ENCODE peak calls at places on chromosome 4, in ten cellular contexts. Y is HCT116, P is upper lobe of left lung, E is body of pancreas, C is tibial nerve, F is IMR-90, J is ovary, R is testis, L is heart left ventricle, U is esophagus muscularis mucosa. K is an unnamed sample.

GRCh38 chr4:52751349-52751911 is at the start of gene ERVMER34-1:
- DNase-seq in Y (peak; percentile 73), J (peak; percentile 60), E (peak; percentile 85), U (no peak), L (peak; percentile 72), R (peak; percentile 78), F (no peak), C (no peak), P (peak; percentile 79), K (peak; percentile 57)

GRCh38 chr4:82372502-82372873 is 1.3 kb downstream of the HNRNPD start:
- DNase-seq in F (peak; percentile 22), C (no peak), E (peak; percentile 61), Y (no peak), R (peak; percentile 73), L (no peak), P (peak; percentile 61), J (peak; percentile 28), U (no peak), K (peak; percentile 61)

GRCh38 chr4:40173470-40173875 is 23.4 kb upstream of the RHOH start:
- DNase-seq in J (no peak), F (no peak), P (no peak), R (no peak), C (no peak), U (no peak), E (no peak), Y (no peak), L (no peak), K (no peak)

GRCh38 chr4:85963231-85963630 is 396.6 kb downstream of the MAPK10 start:
- DNase-seq in F (no peak), U (no peak), R (no peak), L (no peak), J (no peak), E (no peak), C (no peak), Y (no peak), P (no peak), K (no peak)

GRCh38 chr4:121597346-121597934 is 99.3 kb downstream of the ANXA5 start:
- DNase-seq in F (peak; percentile 5), P (no peak), J (no peak), E (no peak), R (no peak), C (no peak), L (no peak), U (no peak), Y (peak; percentile 31), K (no peak)

GRCh38 chr4:188971125-188971524 is 831.9 kb downstream of the TRIML1 start:
- DNase-seq in P (no peak), U (no peak), R (no peak), L (no peak), E (no peak), Y (peak; percentile 13), J (no peak), F (peak; percentile 28), C (no peak), K (no peak)

GRCh38 chr4:18401435-18401834 is 379.9 kb upstream of the LCORL start:
- DNase-seq in U (no peak), J (no peak), E (no peak), P (no peak), R (no peak), L (no peak), F (no peak), C (no peak), Y (no peak), K (no peak)

GRCh38 chr4:3009422-3009821 is 46.1 kb downstream of the GRK4 start:
- DNase-seq in U (no peak), P (no peak), C (no peak), R (no peak), L (no peak), J (no peak), E (peak; percentile 32), F (no peak), Y (peak; percentile 15), K (no peak)

GRCh38 chr4:140244328-140244727 is 90.3 kb upstream of the MAML3 start:
- DNase-seq in J (no peak), E (no peak), L (no peak), F (no peak), U (no peak), Y (no peak), P (no peak), C (no peak), R (no peak), K (no peak)

GRCh38 chr4:140246216-140246615 is 92.2 kb upstream of the MAML3 start:
- DNase-seq in U (no peak), F (no peak), J (no peak), E (no peak), C (no peak), P (no peak), Y (no peak), L (no peak), R (no peak), K (no peak)

GRCh38 chr4:140242357-140243284 is 88.6 kb upstream of the MAML3 start:
- DNase-seq in U (no peak), E (no peak), R (no peak), L (peak; percentile 50), C (no peak), F (no peak), Y (no peak), J (no peak), P (peak; percentile 58), K (no peak)

GRCh38 chr4:140240237-140240636 is 86.3 kb upstream of the MAML3 start:
- DNase-seq in Y (no peak), U (no peak), P (no peak), F (no peak), E (no peak), L (no peak), R (no peak), C (no peak), J (no peak), K (no peak)

DNA sequence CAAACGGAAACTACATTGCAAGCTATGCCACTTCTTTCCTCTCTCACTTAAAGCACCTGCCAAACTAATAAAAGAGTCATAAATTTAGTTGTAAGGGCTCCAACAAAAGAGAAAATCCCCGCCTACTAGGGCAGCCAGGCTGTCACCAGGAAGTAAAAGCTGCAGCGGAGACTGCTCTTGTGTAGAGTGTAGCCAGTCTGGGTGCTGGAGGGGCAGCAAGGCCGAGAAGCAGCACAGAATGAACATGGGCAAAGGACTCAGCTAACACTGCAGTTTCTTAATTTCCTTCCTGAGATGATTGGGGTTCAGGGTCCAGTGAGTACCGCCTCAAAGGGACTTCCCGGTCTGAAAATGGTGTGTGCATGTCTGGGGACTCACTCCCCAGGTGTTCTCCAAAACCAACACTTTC is 89.4 kb upstream of the MAML3 start:
- DNase-seq in L (peak; percentile 27), E (peak; percentile 65), R (no peak), U (no peak), C (no peak), J (no peak), P (peak; percentile 69), Y (no peak), F (no peak), K (no peak)
- TF ChIP-seq POLR2A in L (no peak), E (no peak), R (no peak), U (no peak), C (no peak), J (no peak), P (no peak), Y (no peak), F (no peak), K (no peak)

GRCh38 chr4:91028223-91028622 is 901.0 kb downstream of the CCSER1 start:
- DNase-seq in E (no peak), C (no peak), P (no peak), J (no peak), Y (no peak), R (no peak), F (no peak), U (no peak), L (no peak), K (no peak)

GRCh38 chr4:91035276-91035675 is 908.1 kb downstream of the CCSER1 start:
- DNase-seq in F (no peak), J (no peak), P (no peak), L (no peak), Y (no peak), C (no peak), U (no peak), E (no peak), R (no peak), K (no peak)

GRCh38 chr4:91037951-91038350 is 910.8 kb downstream of the CCSER1 start:
- DNase-seq in R (no peak), L (no peak), J (no peak), E (no peak), F (no peak), P (no peak), U (no peak), C (no peak), Y (no peak), K (no peak)

GRCh38 chr4:91031761-91032160 is 904.6 kb downstream of the CCSER1 start:
- DNase-seq in E (no peak), L (no peak), C (no peak), F (no peak), R (no peak), U (no peak), Y (no peak), J (no peak), P (no peak), K (no peak)

GRCh38 chr4:91032725-91033445 is 905.7 kb downstream of the CCSER1 start:
- DNase-seq in F (no peak), E (peak; percentile 74), L (no peak), P (no peak), Y (no peak), J (no peak), U (no peak), C (no peak), R (no peak), K (no peak)
- TF ChIP-seq CTCF in F (no peak), E (peak; percentile 44), L (no peak), P (no peak), Y (no peak), J (no peak), U (no peak), C (no peak), R (no peak), K (no peak)

GRCh38 chr4:30718021-30718888 is 1.9 kb upstream of the PCDH7 start:
- DNase-seq in U (no peak), J (peak; percentile 31), Y (no peak), F (peak; percentile 36), E (peak; percentile 22), L (peak; percentile 64), P (no peak), R (peak; percentile 31), C (no peak), K (peak; percentile 45)
- H3K27me3 ChIP-seq in U (no peaks in the 10 kb centered on the region), J (no peaks in the 10 kb centered on the region), Y (no peaks in the 10 kb centered on the region), F (no peaks in the 10 kb centered on the region), E (peaks cover 35% of the 10 kb centered on the region), L (no peaks in the 10 kb centered on the region), P (peaks cover 57% of the 10 kb centered on the region), R (peaks cover 3% of the 10 kb centered on the region), C (peaks cover 46% of the 10 kb centered on the region), K (no peaks in the 10 kb centered on the region)

GRCh38 chr4:1868912-1869311 is 2.3 kb upstream of the NSD2 start:
- DNase-seq in P (no peak), E (no peak), L (no peak), U (no peak), J (no peak), Y (no peak), C (no peak), R (no peak), F (no peak), K (no peak)

GRCh38 chr4:1869530-1870327 is 1.5 kb upstream of the NSD2 start:
- DNase-seq in R (no peak), E (no peak), J (peak; percentile 16), P (peak; percentile 47), U (no peak), F (no peak), Y (no peak), C (no peak), L (peak; percentile 35), K (no peak)

GRCh38 chr4:1870328-1870577 is 940 bp upstream of the NSD2 start:
- DNase-seq in U (peak; percentile 95), F (peak; percentile 66), E (peak; percentile 95), Y (peak; percentile 73), C (peak; percentile 66), P (peak; percentile 93), J (peak; percentile 66), R (peak; percentile 84), L (peak; percentile 89), K (peak; percentile 92)

GRCh38 chr4:1871471-1872021 is 353 bp downstream of the NSD2 start:
- DNase-seq in E (peak; percentile 38), U (no peak), C (no peak), F (no peak), R (no peak), J (peak; percentile 26), P (no peak), L (peak; percentile 41), Y (no peak), K (peak; percentile 69)

DNA sequence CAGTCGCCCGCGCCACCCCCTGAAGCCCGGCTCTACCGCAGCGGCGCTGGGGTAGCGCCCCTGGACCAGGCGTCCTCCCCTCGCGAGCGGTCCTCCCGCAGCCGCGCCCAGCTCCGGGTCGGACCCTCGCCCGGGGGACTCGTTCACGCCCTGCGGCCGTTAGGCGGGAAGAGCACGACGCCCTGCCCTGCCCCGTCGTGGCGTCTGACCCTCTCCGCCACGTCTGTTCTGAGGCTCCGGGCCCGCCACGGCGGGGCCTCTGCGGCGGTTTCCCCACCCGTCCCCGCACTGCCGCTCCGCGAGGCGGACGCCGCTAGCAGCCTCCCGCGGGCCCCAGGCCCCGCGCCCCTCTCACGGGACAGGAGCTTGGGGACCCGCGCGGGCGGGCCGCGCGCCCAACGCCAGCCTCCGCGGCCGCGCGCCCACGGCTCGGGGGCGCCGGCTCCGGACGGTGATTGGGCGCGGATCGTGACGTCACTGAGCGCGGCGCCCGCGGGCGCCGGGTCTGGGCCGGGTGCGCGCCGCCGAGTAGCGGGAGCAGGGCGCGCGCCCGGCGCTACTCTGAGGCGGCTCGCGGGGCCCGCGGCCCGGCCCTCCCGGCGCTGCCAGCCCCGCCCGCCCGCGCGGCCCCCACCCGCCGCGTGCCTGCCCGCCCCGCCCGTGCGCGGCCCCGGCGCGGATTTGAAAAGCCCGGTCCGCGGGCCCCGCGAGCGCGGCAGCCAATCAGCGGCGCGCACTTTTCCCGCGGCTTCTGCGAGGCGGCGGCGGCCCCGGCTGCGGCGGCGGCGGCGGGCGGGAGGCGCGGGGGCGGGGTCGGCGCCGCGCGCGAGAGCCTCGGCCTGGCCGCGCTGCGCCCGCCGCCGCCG is at the start of gene NSD2:
- DNase-seq in R (peak; percentile 93), E (peak; percentile 91), L (peak; percentile 93), U (peak; percentile 94), F (peak; percentile 87), Y (peak; percentile 68), J (peak; percentile 83), C (peak; percentile 78), P (peak; percentile 90), K (peak; percentile 93)
- TF ChIP-seq POLR2A in R (no peak), E (peak; percentile 85), L (peak; percentile 9), U (peak; percentile 24), F (peak; percentile 83), Y (peak; percentile 65), J (peak; percentile 63), C (peak; percentile 52), P (peak; percentile 74), K (peak; percentile 87)

K was measured in right lobe of liver.